ENCODE peak calls at places on chromosomes 4 and X, in eight cellular contexts. B is pons; I is activated B cell treated with CpG ODN at 0.5 μM for 24 hours; A is ELR; G is stimulated activated CD8-positive, alpha-beta memory T cell treated with anti-CD3 and anti-CD28 coated beads, Interleukin-4, amount 100 ng/mL, for 48 hours; M is mesendoderm; S is astrocyte; C is AML-193. L is an unnamed sample.

GRCh38 chrX:40172169-40172979 is 74.6 kb upstream of the BCOR start:
- DNase-seq in B (no peak), I (peak), A (peak), G (peak), M (peak), S (peak), C (no peak), L (no peak)

GRCh38 chrX:154401918-154402621 is 3.9 kb downstream of the RPL10 start:
- DNase-seq in B (no peak), I (no peak), A (peak), G (no peak), M (no peak), S (peak), C (no peak), L (no peak)

GRCh38 chr4:23114538-23114937 is 421.8 kb downstream of the GBA3 start:
- DNase-seq in B (no peak), I (no peak), A (no peak), G (no peak), M (no peak), S (peak), C (no peak), L (no peak)

GRCh38 chrX:110407910-110408545 is 49.4 kb downstream of the RTL9 start:
- DNase-seq in B (peak), I (no peak), A (peak), G (peak), M (peak), S (no peak), C (no peak), L (peak)

GRCh38 chrX:72126048-72126415 is 5.7 kb downstream of the RTL5 start:
- DNase-seq in B (no peak), I (no peak), A (no peak), G (no peak), M (no peak), S (peak), C (no peak), L (no peak)

GRCh38 chrX:38036471-38036870 is 30.1 kb downstream of the SYTL5 start:
- DNase-seq in B (no peak), I (no peak), A (peak), G (no peak), M (no peak), S (peak), C (no peak), L (no peak)

GRCh38 chr4:121073672-121074386 is 1.5 kb upstream of the NDNF start:
- DNase-seq in B (no peak), I (no peak), A (no peak), G (no peak), M (peak), S (no peak), C (no peak), L (no peak)

GRCh38 chr4:90163872-90164271 is 36.7 kb downstream of the CCSER1 start:
- DNase-seq in B (no peak), I (no peak), A (no peak), G (no peak), M (no peak), S (no peak), C (no peak), L (no peak)

GRCh38 chr4:14917305-14917647 is 85.0 kb upstream of the CPEB2 start:
- DNase-seq in B (no peak), I (no peak), A (no peak), G (no peak), M (no peak), S (no peak), C (no peak), L (no peak)

GRCh38 chr4:113445286-113445685 is 316.3 kb downstream of the CAMK2D start:
- DNase-seq in B (peak), I (no peak), A (peak), G (no peak), M (no peak), S (peak), C (no peak), L (no peak)

GRCh38 chr4:112813790-112814189 is 176.8 kb downstream of the LARP7 start:
- DNase-seq in B (no peak), I (no peak), A (peak), G (no peak), M (no peak), S (peak), C (no peak), L (no peak)

GRCh38 chr4:86898562-86898961 is 6.3 kb upstream of the C4orf36 start:
- DNase-seq in B (no peak), I (no peak), A (no peak), G (no peak), M (peak), S (no peak), C (peak), L (no peak)

GRCh38 chrX:100447563-100448397 is 37.7 kb upstream of the PCDH19 start:
- DNase-seq in B (peak), I (no peak), A (peak), G (peak), M (peak), S (no peak), C (peak), L (peak)

GRCh38 chr4:123990310-123990709 is 593.7 kb downstream of the SPRY1 start:
- DNase-seq in B (no peak), I (no peak), A (no peak), G (no peak), M (peak), S (no peak), C (no peak), L (no peak)

GRCh38 chr4:38985363-38986065 is 46.7 kb downstream of the TMEM156 start:
- DNase-seq in B (no peak), I (no peak), A (no peak), G (no peak), M (no peak), S (no peak), C (no peak), L (no peak)

GRCh38 chr4:56611501-56611900 is 69.6 kb downstream of the HOPX start:
- DNase-seq in B (no peak), I (no peak), A (no peak), G (no peak), M (no peak), S (peak), C (no peak), L (no peak)

GRCh38 chr4:184802203-184803015 is 23.4 kb downstream of the ACSL1 start:
- DNase-seq in B (no peak), I (no peak), A (no peak), G (no peak), M (no peak), S (no peak), C (no peak), L (no peak)

GRCh38 chr4:8365951-8366350 is 74.6 kb downstream of the ACOX3 start:
- DNase-seq in B (no peak), I (no peak), A (no peak), G (no peak), M (no peak), S (no peak), C (no peak), L (no peak)

GRCh38 chr4:39941682-39942217 is 36.0 kb downstream of the PDS5A start:
- DNase-seq in B (no peak), I (no peak), A (no peak), G (peak), M (peak), S (no peak), C (no peak), L (no peak)

GRCh38 chrX:63784902-63785692 is at the start of gene ARHGEF9:
- DNase-seq in B (no peak), I (no peak), A (peak), G (no peak), M (peak), S (no peak), C (no peak), L (peak)

GRCh38 chr4:5717449-5718158 is 6.6 kb downstream of the EVC start:
- DNase-seq in B (no peak), I (no peak), A (no peak), G (no peak), M (no peak), S (no peak), C (no peak), L (peak)

GRCh38 chrX:141214216-141214615 is 28.1 kb downstream of the SPANXC start:
- DNase-seq in B (no peak), I (no peak), A (no peak), G (no peak), M (no peak), S (no peak), C (no peak), L (no peak)

L was measured in Kasumi-1.